ENCODE peak calls at places on chromosome 7, in five cellular contexts. One of them, this sample, is unnamed.

GRCh38 chr7:70316745-70317144 is 718.5 kb downstream of the AUTS2 start:
- DNase-seq in activated naive CD4-positive, alpha-beta T cell treated with anti-CD3 and anti-CD28 coated beads for 36 hours: peak
- DNase-seq in Right ventricle myocardium inferior: no peak
- DNase-seq in globus pallidus: no peak
- DNase-seq in AML-193: no peak
- DNase-seq in this sample: no peak

GRCh38 chr7:44131173-44132009 is 8.0 kb upstream of the POLD2 start:
- DNase-seq in activated naive CD4-positive, alpha-beta T cell treated with anti-CD3 and anti-CD28 coated beads for 36 hours: no peak
- DNase-seq in Right ventricle myocardium inferior: peak
- DNase-seq in globus pallidus: no peak
- DNase-seq in AML-193: no peak
- DNase-seq in this sample: no peak

GRCh38 chr7:45646996-45647411 is 72.8 kb downstream of the ADCY1 start:
- DNase-seq in activated naive CD4-positive, alpha-beta T cell treated with anti-CD3 and anti-CD28 coated beads for 36 hours: no peak
- DNase-seq in Right ventricle myocardium inferior: no peak
- DNase-seq in globus pallidus: peak
- DNase-seq in AML-193: no peak
- DNase-seq in this sample: peak

GRCh38 chr7:11570205-11570604 is 261.8 kb downstream of the THSD7A start:
- DNase-seq in activated naive CD4-positive, alpha-beta T cell treated with anti-CD3 and anti-CD28 coated beads for 36 hours: no peak
- DNase-seq in Right ventricle myocardium inferior: no peak
- DNase-seq in globus pallidus: no peak
- DNase-seq in AML-193: no peak
- DNase-seq in this sample: no peak

GRCh38 chr7:98049034-98049433 is 57.6 kb upstream of the LMTK2 start:
- DNase-seq in activated naive CD4-positive, alpha-beta T cell treated with anti-CD3 and anti-CD28 coated beads for 36 hours: no peak
- DNase-seq in Right ventricle myocardium inferior: no peak
- DNase-seq in globus pallidus: no peak
- DNase-seq in AML-193: no peak
- DNase-seq in this sample: no peak

GRCh38 chr7:106485031-106485551 is 175.9 kb downstream of the CCDC71L start:
- DNase-seq in activated naive CD4-positive, alpha-beta T cell treated with anti-CD3 and anti-CD28 coated beads for 36 hours: peak
- DNase-seq in Right ventricle myocardium inferior: no peak
- DNase-seq in globus pallidus: no peak
- DNase-seq in AML-193: no peak
- DNase-seq in this sample: no peak

GRCh38 chr7:156842740-156843140 is 50.2 kb downstream of the LMBR1 start:
- DNase-seq in activated naive CD4-positive, alpha-beta T cell treated with anti-CD3 and anti-CD28 coated beads for 36 hours: no peak
- DNase-seq in Right ventricle myocardium inferior: no peak
- DNase-seq in globus pallidus: no peak
- DNase-seq in AML-193: no peak
- DNase-seq in this sample: no peak

GRCh38 chr7:19392246-19392645 is 247.0 kb upstream of the FERD3L start:
- DNase-seq in activated naive CD4-positive, alpha-beta T cell treated with anti-CD3 and anti-CD28 coated beads for 36 hours: no peak
- DNase-seq in Right ventricle myocardium inferior: no peak
- DNase-seq in globus pallidus: no peak
- DNase-seq in AML-193: no peak
- DNase-seq in this sample: no peak

GRCh38 chr7:42107484-42107883 is 129.5 kb downstream of the GLI3 start:
- DNase-seq in activated naive CD4-positive, alpha-beta T cell treated with anti-CD3 and anti-CD28 coated beads for 36 hours: no peak
- DNase-seq in Right ventricle myocardium inferior: no peak
- DNase-seq in globus pallidus: no peak
- DNase-seq in AML-193: no peak
- DNase-seq in this sample: no peak

GRCh38 chr7:29865526-29865925 is 59.2 kb downstream of the WIPF3 start:
- DNase-seq in activated naive CD4-positive, alpha-beta T cell treated with anti-CD3 and anti-CD28 coated beads for 36 hours: no peak
- DNase-seq in Right ventricle myocardium inferior: no peak
- DNase-seq in globus pallidus: no peak
- DNase-seq in AML-193: no peak
- DNase-seq in this sample: no peak

GRCh38 chr7:77351539-77352004 is 64.6 kb downstream of the GSAP start:
- DNase-seq in activated naive CD4-positive, alpha-beta T cell treated with anti-CD3 and anti-CD28 coated beads for 36 hours: peak
- DNase-seq in Right ventricle myocardium inferior: no peak
- DNase-seq in globus pallidus: no peak
- DNase-seq in AML-193: peak
- DNase-seq in this sample: no peak

GRCh38 chr7:97006146-97006950 is 995 bp downstream of the DLX6 start:
- DNase-seq in activated naive CD4-positive, alpha-beta T cell treated with anti-CD3 and anti-CD28 coated beads for 36 hours: peak
- DNase-seq in Right ventricle myocardium inferior: no peak
- DNase-seq in globus pallidus: no peak
- DNase-seq in AML-193: no peak
- DNase-seq in this sample: peak

GRCh38 chr7:27190284-27190748 is 5.3 kb upstream of the HOXA11 start:
- DNase-seq in activated naive CD4-positive, alpha-beta T cell treated with anti-CD3 and anti-CD28 coated beads for 36 hours: no peak
- DNase-seq in Right ventricle myocardium inferior: no peak
- DNase-seq in globus pallidus: no peak
- DNase-seq in AML-193: no peak
- DNase-seq in this sample: no peak

GRCh38 chr7:46192191-46192590 is 271.1 kb upstream of the IGFBP3 start:
- DNase-seq in activated naive CD4-positive, alpha-beta T cell treated with anti-CD3 and anti-CD28 coated beads for 36 hours: no peak
- DNase-seq in Right ventricle myocardium inferior: no peak
- DNase-seq in globus pallidus: no peak
- DNase-seq in AML-193: no peak
- DNase-seq in this sample: no peak

GRCh38 chr7:44216521-44217030 is 15.8 kb downstream of the YKT6 start:
- DNase-seq in activated naive CD4-positive, alpha-beta T cell treated with anti-CD3 and anti-CD28 coated beads for 36 hours: no peak
- DNase-seq in Right ventricle myocardium inferior: no peak
- DNase-seq in globus pallidus: no peak
- DNase-seq in AML-193: no peak
- DNase-seq in this sample: peak

GRCh38 chr7:88344956-88345832 is 38.5 kb upstream of the STEAP4 start:
- DNase-seq in activated naive CD4-positive, alpha-beta T cell treated with anti-CD3 and anti-CD28 coated beads for 36 hours: peak
- DNase-seq in Right ventricle myocardium inferior: peak
- DNase-seq in globus pallidus: peak
- DNase-seq in AML-193: no peak
- DNase-seq in this sample: peak

GRCh38 chr7:2820508-2820934 is 23.6 kb downstream of the GNA12 start:
- DNase-seq in activated naive CD4-positive, alpha-beta T cell treated with anti-CD3 and anti-CD28 coated beads for 36 hours: no peak
- DNase-seq in Right ventricle myocardium inferior: peak
- DNase-seq in globus pallidus: no peak
- DNase-seq in AML-193: no peak
- DNase-seq in this sample: no peak

GRCh38 chr7:636396-636795 is 90.1 kb upstream of the DNAAF5 start:
- DNase-seq in activated naive CD4-positive, alpha-beta T cell treated with anti-CD3 and anti-CD28 coated beads for 36 hours: peak
- DNase-seq in Right ventricle myocardium inferior: no peak
- DNase-seq in globus pallidus: peak
- DNase-seq in AML-193: no peak
- DNase-seq in this sample: no peak

GRCh38 chr7:131131012-131131745 is 196.5 kb upstream of the MKLN1 start:
- DNase-seq in activated naive CD4-positive, alpha-beta T cell treated with anti-CD3 and anti-CD28 coated beads for 36 hours: no peak
- DNase-seq in Right ventricle myocardium inferior: no peak
- DNase-seq in globus pallidus: no peak
- DNase-seq in AML-193: no peak
- DNase-seq in this sample: no peak

This sample was measured in G401.